ENCODE peak calls at places on chromosomes 3 and 15, in four cellular contexts. One of them, this sample, is unnamed.

GRCh38 chr3:114878119-114878839 is 268.8 kb downstream of the ZBTB20 start:
- DNase-seq in foreskin fibroblast: peak; percentile 40
- DNase-seq in effector memory CD4-positive, alpha-beta T cell: no peak
- DNase-seq in psoas muscle: no peak
- DNase-seq in this sample: no peak

GRCh38 chr15:21260966-21261395 is 179.3 kb downstream of the POTEB3 start:
- DNase-seq in foreskin fibroblast: no peak
- DNase-seq in effector memory CD4-positive, alpha-beta T cell: no peak
- DNase-seq in psoas muscle: peak; percentile 17
- DNase-seq in this sample: no peak

GRCh38 chr15:31435891-31436628 is 109.4 kb downstream of the KLF13 start:
- DNase-seq in foreskin fibroblast: no peak
- DNase-seq in effector memory CD4-positive, alpha-beta T cell: no peak
- DNase-seq in psoas muscle: no peak
- DNase-seq in this sample: no peak

GRCh38 chr3:12483872-12484197 is 445 bp upstream of the TSEN2 start:
- DNase-seq in foreskin fibroblast: no peak
- DNase-seq in effector memory CD4-positive, alpha-beta T cell: no peak
- DNase-seq in psoas muscle: no peak
- DNase-seq in this sample: no peak

GRCh38 chr3:107205354-107205753 is 171.9 kb upstream of the CCDC54 start:
- DNase-seq in foreskin fibroblast: no peak
- DNase-seq in effector memory CD4-positive, alpha-beta T cell: no peak
- DNase-seq in psoas muscle: no peak
- DNase-seq in this sample: no peak

GRCh38 chr3:94336076-94336741 is 273.3 kb downstream of the NSUN3 start:
- DNase-seq in foreskin fibroblast: peak; percentile 2
- DNase-seq in effector memory CD4-positive, alpha-beta T cell: no peak
- DNase-seq in psoas muscle: no peak
- DNase-seq in this sample: no peak

GRCh38 chr15:25707656-25708365 is 155.3 kb downstream of the ATP10A start:
- DNase-seq in foreskin fibroblast: no peak
- DNase-seq in effector memory CD4-positive, alpha-beta T cell: no peak
- DNase-seq in psoas muscle: no peak
- DNase-seq in this sample: no peak

GRCh38 chr3:12972791-12973702 is 100.2 kb downstream of the IQSEC1 start:
- DNase-seq in foreskin fibroblast: no peak
- DNase-seq in effector memory CD4-positive, alpha-beta T cell: no peak
- DNase-seq in psoas muscle: no peak
- DNase-seq in this sample: no peak

GRCh38 chr15:45129651-45130129 is at the start of the genes DUOX1 and DUOXA1:
- DNase-seq in foreskin fibroblast: no peak
- DNase-seq in effector memory CD4-positive, alpha-beta T cell: no peak
- DNase-seq in psoas muscle: peak; percentile 47
- DNase-seq in this sample: no peak

GRCh38 chr15:42694398-42694797 is 42.5 kb downstream of the CDAN1 start:
- DNase-seq in foreskin fibroblast: no peak
- DNase-seq in effector memory CD4-positive, alpha-beta T cell: no peak
- DNase-seq in psoas muscle: no peak
- DNase-seq in this sample: no peak

GRCh38 chr15:83300826-83301225 is 16.4 kb upstream of the BNC1 start:
- DNase-seq in foreskin fibroblast: no peak
- DNase-seq in effector memory CD4-positive, alpha-beta T cell: no peak
- DNase-seq in psoas muscle: no peak
- DNase-seq in this sample: no peak

GRCh38 chr3:46372492-46373359 is 2.0 kb downstream of the CCR5 start:
- DNase-seq in foreskin fibroblast: peak; percentile 23
- DNase-seq in effector memory CD4-positive, alpha-beta T cell: no peak
- DNase-seq in psoas muscle: no peak
- DNase-seq in this sample: no peak

GRCh38 chr3:100311011-100311410 is 23.5 kb upstream of the NIT2 start:
- DNase-seq in foreskin fibroblast: no peak
- DNase-seq in effector memory CD4-positive, alpha-beta T cell: no peak
- DNase-seq in psoas muscle: no peak
- DNase-seq in this sample: no peak

GRCh38 chr3:134353171-134353825 is 20.9 kb downstream of the AMOTL2 start:
- DNase-seq in foreskin fibroblast: no peak
- DNase-seq in effector memory CD4-positive, alpha-beta T cell: no peak
- DNase-seq in psoas muscle: no peak
- DNase-seq in this sample: no peak

GRCh38 chr15:78024141-78024567 is 53.4 kb downstream of the TBC1D2B start:
- DNase-seq in foreskin fibroblast: no peak
- DNase-seq in effector memory CD4-positive, alpha-beta T cell: no peak
- DNase-seq in psoas muscle: peak; percentile 81
- DNase-seq in this sample: no peak

GRCh38 chr3:184740509-184741258 is 28.8 kb upstream of the MAGEF1 start:
- DNase-seq in foreskin fibroblast: peak; percentile 40
- DNase-seq in effector memory CD4-positive, alpha-beta T cell: no peak
- DNase-seq in psoas muscle: no peak
- DNase-seq in this sample: no peak

GRCh38 chr3:88117683-88118082 is 32.1 kb upstream of the C3orf38 start:
- DNase-seq in foreskin fibroblast: no peak
- DNase-seq in effector memory CD4-positive, alpha-beta T cell: no peak
- DNase-seq in psoas muscle: no peak
- DNase-seq in this sample: no peak

GRCh38 chr3:117399311-117400068 is 689.9 kb downstream of the TUSC7 start:
- DNase-seq in foreskin fibroblast: peak; percentile 38
- DNase-seq in effector memory CD4-positive, alpha-beta T cell: no peak
- DNase-seq in psoas muscle: no peak
- DNase-seq in this sample: no peak

GRCh38 chr3:113623324-113623723 is 73.1 kb downstream of the USF3 start:
- DNase-seq in foreskin fibroblast: no peak
- DNase-seq in effector memory CD4-positive, alpha-beta T cell: no peak
- DNase-seq in psoas muscle: no peak
- DNase-seq in this sample: no peak

DNA sequence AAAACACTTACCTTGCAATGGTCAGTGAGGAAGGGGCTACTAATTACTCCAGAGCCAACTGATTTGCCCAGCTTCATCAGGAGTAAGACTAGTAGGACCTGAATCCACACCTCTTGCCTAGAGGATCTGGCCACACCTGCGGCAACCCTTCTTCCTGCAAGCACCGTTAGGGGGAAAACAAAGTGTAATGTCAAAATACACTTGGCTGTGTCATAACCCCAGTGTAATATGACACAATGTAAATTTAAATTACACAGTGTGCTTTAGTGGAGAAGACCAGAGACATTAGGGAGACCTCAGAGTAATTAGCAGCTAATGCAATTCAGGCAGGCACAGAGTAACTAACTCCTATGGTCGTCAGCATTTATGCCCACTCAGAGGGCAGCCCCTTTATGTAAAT is 308.5 kb upstream of the ARRDC4 start:
- DNase-seq in foreskin fibroblast: no peak
- DNase-seq in effector memory CD4-positive, alpha-beta T cell: no peak
- DNase-seq in psoas muscle: no peak
- DNase-seq in this sample: no peak
- H3K4me3 ChIP-seq in foreskin fibroblast: no peak overlapping the region
- H3K4me3 ChIP-seq in effector memory CD4-positive, alpha-beta T cell: no peak overlapping the region
- H3K4me3 ChIP-seq in psoas muscle: peak overlapping the region; percentile 63
- H3K4me3 ChIP-seq in this sample: no peak overlapping the region

GRCh38 chr3:151903501-151903991 is 30.1 kb downstream of the SUCNR1 start:
- DNase-seq in foreskin fibroblast: peak; percentile 50
- DNase-seq in effector memory CD4-positive, alpha-beta T cell: no peak
- DNase-seq in psoas muscle: no peak
- DNase-seq in this sample: no peak

GRCh38 chr3:151901946-151902285 is 28.5 kb downstream of the SUCNR1 start:
- DNase-seq in foreskin fibroblast: no peak
- DNase-seq in effector memory CD4-positive, alpha-beta T cell: no peak
- DNase-seq in psoas muscle: no peak
- DNase-seq in this sample: no peak

GRCh38 chr3:151900460-151900859 is 27.0 kb downstream of the SUCNR1 start:
- DNase-seq in foreskin fibroblast: no peak
- DNase-seq in effector memory CD4-positive, alpha-beta T cell: no peak
- DNase-seq in psoas muscle: no peak
- DNase-seq in this sample: no peak

GRCh38 chr3:151905647-151906046 is 32.2 kb downstream of the SUCNR1 start:
- DNase-seq in foreskin fibroblast: no peak
- DNase-seq in effector memory CD4-positive, alpha-beta T cell: no peak
- DNase-seq in psoas muscle: no peak
- DNase-seq in this sample: no peak

GRCh38 chr3:151901282-151901945 is 28.0 kb downstream of the SUCNR1 start:
- DNase-seq in foreskin fibroblast: no peak
- DNase-seq in effector memory CD4-positive, alpha-beta T cell: no peak
- DNase-seq in psoas muscle: no peak
- DNase-seq in this sample: no peak
- H3K4me3 ChIP-seq in foreskin fibroblast: no peak overlapping the region
- H3K4me3 ChIP-seq in effector memory CD4-positive, alpha-beta T cell: no peak overlapping the region
- H3K4me3 ChIP-seq in psoas muscle: no peak overlapping the region
- H3K4me3 ChIP-seq in this sample: no peak overlapping the region

GRCh38 chr15:79924379-79924778 is 27.6 kb upstream of the MTHFS start:
- DNase-seq in foreskin fibroblast: no peak
- DNase-seq in effector memory CD4-positive, alpha-beta T cell: no peak
- DNase-seq in psoas muscle: no peak
- DNase-seq in this sample: no peak
- H3K4me3 ChIP-seq in foreskin fibroblast: peak overlapping the region; percentile 86
- H3K4me3 ChIP-seq in effector memory CD4-positive, alpha-beta T cell: peak overlapping the region; percentile 95
- H3K4me3 ChIP-seq in psoas muscle: peak overlapping the region; percentile 84
- H3K4me3 ChIP-seq in this sample: peak overlapping the region; percentile 90

GRCh38 chr3:149808209-149808829 is 4.7 kb upstream of the RNF13 start:
- DNase-seq in foreskin fibroblast: peak; percentile 76
- DNase-seq in effector memory CD4-positive, alpha-beta T cell: peak; percentile 14
- DNase-seq in psoas muscle: peak; percentile 57
- DNase-seq in this sample: peak; percentile 63
- H3K4me3 ChIP-seq in foreskin fibroblast: no peak overlapping the region
- H3K4me3 ChIP-seq in effector memory CD4-positive, alpha-beta T cell: no peak overlapping the region
- H3K4me3 ChIP-seq in psoas muscle: no peak overlapping the region
- H3K4me3 ChIP-seq in this sample: no peak overlapping the region

DNA sequence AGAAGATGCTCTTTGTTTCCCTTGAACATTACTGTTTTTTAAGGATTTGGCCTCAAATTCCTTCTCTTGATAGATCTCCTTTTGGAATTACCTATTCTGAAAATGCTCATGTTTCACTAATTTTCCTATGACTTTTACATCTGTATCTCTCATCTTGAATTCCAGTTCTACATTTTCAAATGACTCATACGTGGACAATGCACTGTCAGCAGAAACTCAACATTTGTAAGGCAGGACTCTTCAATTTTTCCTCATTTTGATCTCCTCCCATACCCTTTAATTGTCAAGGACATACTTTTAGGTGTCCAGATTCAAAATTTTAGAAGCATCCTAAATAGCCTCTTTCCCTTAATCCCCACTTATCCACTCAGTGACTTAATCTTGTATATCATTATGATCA is 341.0 kb upstream of the RASGRP1 start:
- DNase-seq in foreskin fibroblast: no peak
- DNase-seq in effector memory CD4-positive, alpha-beta T cell: no peak
- DNase-seq in psoas muscle: no peak
- DNase-seq in this sample: no peak
- H3K4me3 ChIP-seq in foreskin fibroblast: no peak overlapping the region
- H3K4me3 ChIP-seq in effector memory CD4-positive, alpha-beta T cell: no peak overlapping the region
- H3K4me3 ChIP-seq in psoas muscle: no peak overlapping the region
- H3K4me3 ChIP-seq in this sample: no peak overlapping the region

DNA sequence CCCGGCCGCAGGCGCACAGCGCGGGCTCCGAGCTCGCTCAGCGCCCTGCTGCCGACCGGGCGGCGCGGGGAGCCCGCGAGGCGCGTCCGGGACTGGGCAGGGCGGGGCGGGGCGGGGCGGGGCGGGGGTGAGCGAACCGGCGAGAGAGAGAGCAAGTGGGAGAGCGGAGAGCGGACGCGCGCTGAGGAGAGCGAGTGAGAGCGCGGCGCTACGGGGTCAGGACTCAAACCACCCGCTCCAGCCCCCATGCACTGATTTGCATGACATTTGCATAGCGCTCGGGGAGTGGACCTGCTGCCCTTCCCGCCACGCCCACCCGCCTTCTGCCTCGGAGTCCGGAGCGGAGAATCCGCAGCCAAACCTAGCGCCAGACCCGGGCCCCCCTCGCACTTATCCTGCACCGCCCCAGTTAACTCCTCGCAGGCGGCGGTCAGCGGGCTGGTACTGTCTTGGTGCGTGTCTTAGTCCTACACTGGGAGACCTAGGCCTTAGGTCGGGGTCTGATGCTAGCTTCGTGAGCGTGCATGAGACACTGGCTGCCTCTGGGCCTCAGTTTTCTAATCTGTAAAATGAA is at the start of gene MYLK:
- DNase-seq in foreskin fibroblast: peak; percentile 90
- DNase-seq in effector memory CD4-positive, alpha-beta T cell: no peak
- DNase-seq in psoas muscle: peak; percentile 82
- DNase-seq in this sample: peak; percentile 69
- H3K4me3 ChIP-seq in foreskin fibroblast: peak within 1 kb of the TSS; percentile 98
- H3K4me3 ChIP-seq in effector memory CD4-positive, alpha-beta T cell: no peak within 1 kb of the TSS
- H3K4me3 ChIP-seq in psoas muscle: peak within 1 kb of the TSS; percentile 65
- H3K4me3 ChIP-seq in this sample: peak within 1 kb of the TSS; percentile 82

DNA sequence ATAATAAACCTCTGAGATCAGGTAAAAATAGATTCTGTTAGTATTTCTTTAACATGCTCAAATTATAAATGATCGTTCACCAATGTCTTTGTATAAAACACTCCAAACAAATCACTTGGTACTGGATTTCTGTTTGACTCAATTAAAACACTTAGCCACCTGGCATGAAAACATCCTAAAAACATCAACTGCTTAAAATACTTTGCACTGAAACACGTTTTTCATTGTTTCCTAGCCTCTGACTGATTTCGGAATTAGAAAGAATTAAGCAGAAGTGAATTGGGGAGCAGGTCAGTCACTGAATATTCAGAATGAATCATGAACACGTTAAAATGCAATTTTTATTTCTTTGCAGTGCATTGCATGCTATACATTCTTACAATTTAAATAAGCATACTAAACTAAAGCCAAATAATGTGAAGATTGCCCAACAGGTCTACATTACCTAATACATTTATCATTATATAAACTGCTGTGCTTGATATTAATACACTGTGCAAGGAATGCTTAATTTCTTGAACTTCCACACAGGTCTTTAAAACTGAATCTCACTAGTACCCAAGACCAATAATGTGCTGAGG is 1.6 kb downstream of the THRB start:
- DNase-seq in foreskin fibroblast: no peak
- DNase-seq in effector memory CD4-positive, alpha-beta T cell: no peak
- DNase-seq in psoas muscle: no peak
- DNase-seq in this sample: no peak
- H3K4me3 ChIP-seq in foreskin fibroblast: no peak overlapping the region
- H3K4me3 ChIP-seq in effector memory CD4-positive, alpha-beta T cell: no peak overlapping the region
- H3K4me3 ChIP-seq in psoas muscle: peak overlapping the region; percentile 90
- H3K4me3 ChIP-seq in this sample: no peak overlapping the region